ENCODE peak calls at places on chromosomes 1 and 21, in five cellular contexts. I is tibial nerve, W is endothelial cell of umbilical vein, R is AG04449, S is sigmoid colon. P is an unnamed sample.

GRCh38 chr1:199116488-199116887 is 477.6 kb downstream of the PTPRC start:
- DNase-seq in I (no peak), W (no peak), R (no peak), S (no peak), P (no peak)

GRCh38 chr1:119713039-119713537 is 1.4 kb downstream of the PHGDH start:
- DNase-seq in I (no peak), W (no peak), R (no peak), S (no peak), P (peak; percentile 41)

GRCh38 chr1:23168079-23168461 is 586 bp downstream of the LUZP1 start:
- DNase-seq in I (no peak), W (no peak), R (no peak), S (peak; percentile 68), P (no peak)

GRCh38 chr1:180863158-180863775 is 49.4 kb upstream of the KIAA1614 start:
- DNase-seq in I (no peak), W (peak; percentile 80), R (no peak), S (no peak), P (peak; percentile 58)

GRCh38 chr21:39330001-39330400 is 16.6 kb upstream of the BRWD1 start:
- DNase-seq in I (no peak), W (no peak), R (no peak), S (no peak), P (no peak)

GRCh38 chr1:169427081-169427611 is at the start of gene CCDC181:
- DNase-seq in I (no peak), W (peak; percentile 73), R (no peak), S (peak; percentile 65), P (peak; percentile 3)

GRCh38 chr21:45991606-45992301 is 10.2 kb downstream of the COL6A1 start:
- DNase-seq in I (peak; percentile 7), W (no peak), R (no peak), S (peak; percentile 62), P (no peak)

GRCh38 chr21:44288251-44289110 is 2.8 kb downstream of the AIRE start:
- DNase-seq in I (no peak), W (no peak), R (no peak), S (no peak), P (no peak)

GRCh38 chr21:39738566-39738965 is 6.4 kb upstream of the IGSF5 start:
- DNase-seq in I (no peak), W (no peak), R (no peak), S (no peak), P (no peak)

GRCh38 chr1:20899154-20899972 is 112.3 kb upstream of the HP1BP3 start:
- DNase-seq in I (no peak), W (no peak), R (no peak), S (no peak), P (no peak)

GRCh38 chr1:208167229-208167869 is 76.8 kb downstream of the PLXNA2 start:
- DNase-seq in I (no peak), W (no peak), R (no peak), S (no peak), P (no peak)

GRCh38 chr1:72439036-72439435 is 156.7 kb upstream of the NEGR1 start:
- DNase-seq in I (no peak), W (peak; percentile 19), R (no peak), S (no peak), P (peak; percentile 36)

GRCh38 chr1:170537798-170538503 is 6.0 kb downstream of the GORAB start:
- DNase-seq in I (no peak), W (peak; percentile 21), R (no peak), S (no peak), P (peak; percentile 57)

GRCh38 chr1:44047131-44047530 is 15.9 kb upstream of the SLC6A9 start:
- DNase-seq in I (no peak), W (no peak), R (no peak), S (no peak), P (no peak)

GRCh38 chr1:9120312-9120958 is 8.5 kb downstream of the GPR157 start:
- DNase-seq in I (no peak), W (no peak), R (no peak), S (no peak), P (no peak)

GRCh38 chr21:31865429-31865970 is 7.3 kb upstream of the HUNK start:
- DNase-seq in I (no peak), W (no peak), R (no peak), S (no peak), P (no peak)

GRCh38 chr1:240804475-240804874 is 192.5 kb upstream of the GREM2 start:
- DNase-seq in I (no peak), W (peak; percentile 22), R (no peak), S (no peak), P (peak; percentile 73)

GRCh38 chr1:173149887-173150286 is 57.2 kb downstream of the TNFSF4 start:
- DNase-seq in I (no peak), W (no peak), R (peak; percentile 19), S (no peak), P (peak; percentile 84)

GRCh38 chr1:215900684-215901083 is 333.6 kb downstream of the KCTD3 start:
- DNase-seq in I (no peak), W (no peak), R (no peak), S (no peak), P (no peak)

GRCh38 chr1:160681067-160681890 is 30.3 kb downstream of the CD48 start:
- DNase-seq in I (no peak), W (peak; percentile 30), R (no peak), S (peak; percentile 70), P (peak; percentile 13)

GRCh38 chr1:11935040-11935378 is 492 bp downstream of the PLOD1 start:
- DNase-seq in I (no peak), W (no peak), R (no peak), S (no peak), P (no peak)

GRCh38 chr1:37175666-37176215 is 141.4 kb upstream of the GRIK3 start:
- DNase-seq in I (no peak), W (no peak), R (no peak), S (no peak), P (no peak)

GRCh38 chr1:82920418-82921248 is 1078.3 kb downstream of the TTLL7 start:
- DNase-seq in I (no peak), W (peak; percentile 89), R (no peak), S (no peak), P (no peak)

GRCh38 chr1:100622037-100622436 is 84.1 kb downstream of the GPR88 start:
- DNase-seq in I (no peak), W (peak; percentile 96), R (peak; percentile 99), S (no peak), P (peak; percentile 97)

GRCh38 chr1:235074335-235075120 is 54.1 kb downstream of the TOMM20 start:
- DNase-seq in I (no peak), W (peak; percentile 78), R (peak; percentile 72), S (peak; percentile 77), P (peak; percentile 92)

GRCh38 chr1:234684854-234685253 is 74.9 kb upstream of the IRF2BP2 start:
- DNase-seq in I (no peak), W (no peak), R (no peak), S (no peak), P (peak; percentile 73)

GRCh38 chr1:95384570-95384969 is 150.6 kb downstream of the RWDD3 start:
- DNase-seq in I (no peak), W (peak; percentile 9), R (no peak), S (no peak), P (no peak)

GRCh38 chr1:34711469-34711868 is 43.4 kb upstream of the GJB5 start:
- DNase-seq in I (no peak), W (no peak), R (no peak), S (no peak), P (no peak)

GRCh38 chr1:205492201-205492667 is 12.2 kb upstream of the CDK18 start:
- DNase-seq in I (no peak), W (no peak), R (no peak), S (no peak), P (no peak)

GRCh38 chr1:205486258-205486657 is 18.2 kb upstream of the CDK18 start:
- DNase-seq in I (no peak), W (no peak), R (no peak), S (no peak), P (no peak)

GRCh38 chr1:205484985-205485967 is 19.2 kb upstream of the CDK18 start:
- DNase-seq in I (no peak), W (peak; percentile 55), R (no peak), S (peak; percentile 75), P (peak; percentile 58)

GRCh38 chr1:205491794-205492193 is 12.7 kb upstream of the CDK18 start:
- DNase-seq in I (no peak), W (no peak), R (no peak), S (no peak), P (peak; percentile 16)

GRCh38 chr1:205488074-205488723 is 16.3 kb upstream of the CDK18 start:
- DNase-seq in I (no peak), W (peak; percentile 47), R (no peak), S (peak; percentile 73), P (peak; percentile 62)
- TF ChIP-seq CTCF in I (peak; percentile 63), W (peak; percentile 77), R (peak; percentile 75), S (peak; percentile 86), P (peak; percentile 83)

GRCh38 chr1:210251680-210252490 is 19.3 kb downstream of the SERTAD4 start:
- DNase-seq in I (no peak), W (no peak), R (no peak), S (no peak), P (no peak)

GRCh38 chr1:210250998-210251679 is 18.5 kb downstream of the SERTAD4 start:
- DNase-seq in I (no peak), W (peak; percentile 72), R (no peak), S (peak; percentile 88), P (no peak)

GRCh38 chr1:210248341-210248740 is 15.7 kb downstream of the SERTAD4 start:
- DNase-seq in I (no peak), W (no peak), R (no peak), S (no peak), P (no peak)

GRCh38 chr1:210252621-210253041 is 20.0 kb downstream of the SERTAD4 start:
- DNase-seq in I (no peak), W (no peak), R (no peak), S (peak; percentile 77), P (no peak)

DNA sequence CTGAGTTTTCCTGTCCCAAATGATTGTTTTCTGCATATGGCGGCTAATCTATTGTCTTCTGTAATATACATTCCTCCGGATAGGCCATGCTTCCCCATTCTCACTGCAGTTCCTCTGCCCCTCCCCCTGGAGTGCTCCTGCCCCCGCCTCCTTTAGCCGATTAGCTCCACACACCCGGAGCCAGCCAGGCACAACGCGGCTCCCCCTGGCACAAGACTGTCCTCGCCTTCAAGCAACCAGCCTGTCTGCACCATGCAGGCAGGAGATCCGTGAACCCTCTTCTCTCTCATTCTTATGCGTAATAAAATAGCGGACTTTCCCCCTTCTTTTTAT is 18.0 kb downstream of the SERTAD4 start:
- DNase-seq in I (no peak), W (peak; percentile 60), R (no peak), S (peak; percentile 70), P (no peak)
- H3K4me3 ChIP-seq in I (peak overlapping the region; percentile 54), W (peak overlapping the region; percentile 34), R (no peak overlapping the region), S (peak overlapping the region; percentile 67), P (no peak overlapping the region)

GRCh38 chr1:54227091-54227602 is 27.2 kb downstream of the MRPL37 start:
- DNase-seq in I (no peak), W (no peak), R (no peak), S (no peak), P (peak; percentile 60)
- TF ChIP-seq CTCF in I (no peak), W (no peak), R (no peak), S (no peak), P (no peak)

GRCh38 chr1:14897997-14898645 is 255.4 kb upstream of the TMEM51 start:
- DNase-seq in I (no peak), W (no peak), R (no peak), S (no peak), P (no peak)
- H3K4me3 ChIP-seq in I (no peak overlapping the region), W (no peak overlapping the region), R (no peak overlapping the region), S (no peak overlapping the region), P (no peak overlapping the region)